ENCODE peak calls at places on chromosomes 16 and 17, in nine cellular contexts. Q is neural progenitor cell; C is Calu3; R is HFFc6; N is C1 segment of cervical spinal cord; H is NCI-H1694 treated with DMSO at 0.1 percent for 48 hours; B is CD8-positive, alpha-beta memory T cell; M is T-helper 2 cell; L is left colon. D is an unnamed sample.
A peak's percentile ranks its signal among the peaks of the same experiment; 100 is the strongest.

GRCh38 chr16:2006317-2006716 is 3.3 kb downstream of the ZNF598 start:
- DNase-seq in Q (no peak), C (no peak), R (no peak), N (no peak), H (no peak), B (no peak), M (no peak), L (no peak), D (no peak)

GRCh38 chr17:13635951-13636350 is 34.2 kb upstream of the HS3ST3A1 start:
- DNase-seq in Q (no peak), C (no peak), R (no peak), N (no peak), H (no peak), B (no peak), M (no peak), L (no peak), D (no peak)

GRCh38 chr17:45341389-45342158 is 24.8 kb upstream of the MAP3K14 start:
- DNase-seq in Q (peak; percentile 74), C (peak; percentile 66), R (peak; percentile 93), N (no peak), H (no peak), B (no peak), M (no peak), L (no peak), D (peak; percentile 89)

GRCh38 chr17:32355649-32356377 is 5.9 kb downstream of the ZNF207 start:
- DNase-seq in Q (no peak), C (no peak), R (no peak), N (no peak), H (no peak), B (no peak), M (no peak), L (no peak), D (no peak)

GRCh38 chr17:79971651-79972050 is 64.0 kb downstream of the TBC1D16 start:
- DNase-seq in Q (no peak), C (no peak), R (no peak), N (no peak), H (no peak), B (no peak), M (no peak), L (no peak), D (no peak)

GRCh38 chr17:65664296-65664695 is 102.8 kb upstream of the AXIN2 start:
- DNase-seq in Q (no peak), C (no peak), R (no peak), N (no peak), H (no peak), B (no peak), M (no peak), L (no peak), D (no peak)

GRCh38 chr17:35809855-35810461 is 674 bp downstream of the TAF15 start:
- DNase-seq in Q (no peak), C (no peak), R (no peak), N (no peak), H (no peak), B (peak; percentile 7), M (no peak), L (no peak), D (no peak)

GRCh38 chr16:62149646-62150045 is 113.4 kb upstream of the CDH8 start:
- DNase-seq in Q (no peak), C (no peak), R (no peak), N (no peak), H (no peak), B (no peak), M (no peak), L (no peak), D (no peak)

GRCh38 chr17:37527249-37527851 is 37.7 kb downstream of the DUSP14 start:
- DNase-seq in Q (peak; percentile 68), C (peak; percentile 74), R (peak; percentile 64), N (no peak), H (peak; percentile 72), B (peak; percentile 45), M (no peak), L (no peak), D (no peak)